ENCODE peak calls at places on chromosomes 13 and 19, in seven cellular contexts. Z is upper lobe of right lung, Q is left ventricle myocardium inferior, V is neural progenitor cell, K is mesothelial cell of epicardium, J is uterus, P is AG04449. E is an unnamed sample.

GRCh38 chr19:14161305-14161704 is 24.9 kb upstream of the ASF1B start:
- DNase-seq in P (no peak), J (no peak), Q (no peak), K (no peak), V (no peak), Z (no peak), E (no peak)

GRCh38 chr19:43774103-43774939 is 6.5 kb downstream of the KCNN4 start:
- DNase-seq in Z (peak), K (peak), J (peak), Q (peak), V (peak), P (no peak), E (peak)

GRCh38 chr19:46648961-46649960 is 11.7 kb downstream of the DACT3 start:
- DNase-seq in J (no peak), V (peak), P (no peak), Q (no peak), Z (no peak), K (no peak), E (no peak)

GRCh38 chr19:7831452-7831851 is 1.4 kb downstream of the EVI5L start:
- DNase-seq in Q (no peak), V (peak), Z (no peak), J (no peak), P (no peak), K (no peak), E (no peak)

GRCh38 chr19:11296264-11296663 is 304 bp downstream of the TSPAN16 start:
- DNase-seq in V (no peak), K (no peak), J (peak), Z (no peak), Q (no peak), P (no peak), E (no peak)

GRCh38 chr13:93169980-93170379 is 56.6 kb upstream of the GPC6 start:
- DNase-seq in P (peak), Q (no peak), J (no peak), V (no peak), K (no peak), Z (no peak), E (no peak)

GRCh38 chr13:46605089-46605488 is 52.1 kb downstream of the LRCH1 start:
- DNase-seq in K (no peak), P (no peak), V (no peak), J (peak), Q (no peak), Z (no peak), E (no peak)

GRCh38 chr19:14089662-14090508 is 666 bp downstream of the SAMD1 start:
- DNase-seq in P (no peak), K (peak), V (peak), Z (peak), Q (peak), J (no peak), E (no peak)

GRCh38 chr19:10748924-10749434 is 31.1 kb downstream of the DNM2 start:
- DNase-seq in Z (peak), K (no peak), P (no peak), Q (peak), V (no peak), J (no peak), E (no peak)

GRCh38 chr13:80131204-80131603 is 209.7 kb downstream of the SPRY2 start:
- DNase-seq in P (no peak), Q (peak), K (no peak), V (peak), Z (peak), J (peak), E (peak)

GRCh38 chr19:5115351-5115750 is 146.4 kb downstream of the KDM4B start:
- DNase-seq in Q (no peak), J (no peak), Z (no peak), P (no peak), K (no peak), V (no peak), E (no peak)

GRCh38 chr13:36193151-36193855 is 21.1 kb downstream of the SOHLH2 start:
- DNase-seq in K (no peak), J (no peak), Z (no peak), P (no peak), V (no peak), Q (no peak), E (peak)

GRCh38 chr13:40094056-40094455 is 438.6 kb downstream of the COG6 start:
- DNase-seq in J (no peak), Q (no peak), P (no peak), Z (no peak), V (no peak), K (no peak), E (no peak)

GRCh38 chr19:15812059-15812722 is 3.3 kb downstream of the OR10H1 start:
- DNase-seq in K (no peak), Q (no peak), V (no peak), P (no peak), J (no peak), Z (no peak), E (no peak)

GRCh38 chr19:2602391-2603181 is 99.9 kb downstream of the GNG7 start:
- DNase-seq in J (peak), Q (peak), K (peak), Z (peak), P (peak), V (peak), E (no peak)
- TF ChIP-seq CTCF in J (peak), Q (peak), K (no peak), Z (no peak), P (peak), V (no peak), E (peak)

GRCh38 chr13:86087241-86087640 is 288.0 kb upstream of the SLITRK6 start:
- DNase-seq in Q (no peak), P (no peak), Z (no peak), V (no peak), K (no peak), J (no peak), E (no peak)

GRCh38 chr13:86080340-86080995 is 281.2 kb upstream of the SLITRK6 start:
- DNase-seq in Z (no peak), K (no peak), V (no peak), J (no peak), Q (no peak), P (no peak), E (no peak)

GRCh38 chr13:86082116-86082515 is 282.9 kb upstream of the SLITRK6 start:
- DNase-seq in V (no peak), J (no peak), P (no peak), Q (no peak), K (no peak), Z (no peak), E (no peak)

GRCh38 chr13:86085890-86086289 is 286.7 kb upstream of the SLITRK6 start:
- DNase-seq in K (no peak), V (no peak), J (no peak), P (no peak), Z (no peak), Q (no peak), E (no peak)
- TF ChIP-seq CTCF in K (no peak), V (peak), J (no peak), P (no peak), Z (no peak), Q (peak), E (no peak)

GRCh38 chr13:50123515-50123861 is 108.2 kb downstream of the KCNRG start:
- DNase-seq in J (no peak), K (no peak), V (no peak), Q (no peak), P (no peak), Z (no peak), E (no peak)
- TF ChIP-seq CTCF in J (no peak), K (no peak), V (no peak), Q (no peak), P (no peak), Z (no peak), E (no peak)

GRCh38 chr13:78404961-78405360 is 198.4 kb downstream of the POU4F1 start:
- DNase-seq in K (no peak), Q (no peak), Z (no peak), J (no peak), P (no peak), V (no peak), E (no peak)
- TF ChIP-seq CTCF in K (no peak), Q (no peak), Z (no peak), J (no peak), P (no peak), V (no peak), E (no peak)

DNA sequence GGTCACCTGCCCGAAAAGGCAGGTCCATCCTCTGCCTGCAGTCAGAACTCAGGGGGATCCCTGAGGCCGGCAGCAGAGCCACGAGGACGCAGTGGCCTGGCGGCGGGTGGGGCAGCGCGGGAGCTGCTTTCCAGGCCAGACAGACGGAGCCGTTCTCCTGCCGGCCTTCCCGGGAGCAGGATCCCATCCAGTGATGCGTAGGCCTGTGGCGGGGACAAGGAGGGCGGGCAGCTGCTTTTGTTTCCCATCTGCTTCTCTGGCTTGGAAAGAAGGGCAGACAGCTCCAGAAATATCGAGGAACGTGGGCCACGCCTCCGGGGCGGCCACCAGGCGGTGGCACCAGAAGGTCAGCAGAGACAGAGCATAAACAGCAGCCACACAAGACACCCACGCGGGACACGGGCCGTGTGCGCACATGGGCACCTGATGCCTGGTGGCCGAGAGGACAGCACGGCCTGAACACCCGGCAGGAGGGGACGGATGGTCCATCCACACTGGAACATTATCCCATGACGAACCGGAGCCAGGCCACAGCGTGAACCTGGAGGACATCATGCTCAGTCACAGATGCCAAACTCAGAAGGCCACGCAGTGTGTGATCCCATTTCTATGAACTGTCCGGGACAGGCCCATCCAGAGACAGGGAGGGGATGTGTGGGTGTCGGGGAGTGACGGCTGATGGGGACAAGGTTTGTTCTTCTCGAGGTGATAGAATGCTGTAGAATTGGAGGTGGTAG is 13.9 kb upstream of the MKNK2 start:
- DNase-seq in V (no peak), P (no peak), K (no peak), Q (peak), J (no peak), Z (no peak), E (no peak)
- TF ChIP-seq CTCF in V (no peak), P (no peak), K (no peak), Q (peak), J (no peak), Z (no peak), E (no peak)

GRCh38 chr19:3520166-3521103 is 14.3 kb downstream of the FZR1 start:
- DNase-seq in V (no peak), Z (peak), J (no peak), Q (no peak), K (no peak), P (no peak), E (no peak)
- TF ChIP-seq CTCF in V (no peak), Z (no peak), J (no peak), Q (no peak), K (no peak), P (no peak), E (no peak)

GRCh38 chr19:54147676-54148075 is 10.1 kb downstream of the CNOT3 start:
- DNase-seq in V (no peak), Z (no peak), K (no peak), P (no peak), J (no peak), Q (peak), E (no peak)

GRCh38 chr19:54152267-54152666 is 7.3 kb downstream of the LENG1 start:
- DNase-seq in V (no peak), P (no peak), Z (no peak), K (no peak), Q (no peak), J (no peak), E (no peak)

GRCh38 chr19:54148158-54148557 is 10.6 kb downstream of the CNOT3 start:
- DNase-seq in K (no peak), Z (no peak), J (no peak), Q (no peak), P (no peak), V (no peak), E (no peak)

GRCh38 chr19:54151362-54152035 is 8.0 kb downstream of the LENG1 start:
- DNase-seq in Q (no peak), Z (no peak), P (no peak), K (no peak), V (no peak), J (no peak), E (no peak)

DNA sequence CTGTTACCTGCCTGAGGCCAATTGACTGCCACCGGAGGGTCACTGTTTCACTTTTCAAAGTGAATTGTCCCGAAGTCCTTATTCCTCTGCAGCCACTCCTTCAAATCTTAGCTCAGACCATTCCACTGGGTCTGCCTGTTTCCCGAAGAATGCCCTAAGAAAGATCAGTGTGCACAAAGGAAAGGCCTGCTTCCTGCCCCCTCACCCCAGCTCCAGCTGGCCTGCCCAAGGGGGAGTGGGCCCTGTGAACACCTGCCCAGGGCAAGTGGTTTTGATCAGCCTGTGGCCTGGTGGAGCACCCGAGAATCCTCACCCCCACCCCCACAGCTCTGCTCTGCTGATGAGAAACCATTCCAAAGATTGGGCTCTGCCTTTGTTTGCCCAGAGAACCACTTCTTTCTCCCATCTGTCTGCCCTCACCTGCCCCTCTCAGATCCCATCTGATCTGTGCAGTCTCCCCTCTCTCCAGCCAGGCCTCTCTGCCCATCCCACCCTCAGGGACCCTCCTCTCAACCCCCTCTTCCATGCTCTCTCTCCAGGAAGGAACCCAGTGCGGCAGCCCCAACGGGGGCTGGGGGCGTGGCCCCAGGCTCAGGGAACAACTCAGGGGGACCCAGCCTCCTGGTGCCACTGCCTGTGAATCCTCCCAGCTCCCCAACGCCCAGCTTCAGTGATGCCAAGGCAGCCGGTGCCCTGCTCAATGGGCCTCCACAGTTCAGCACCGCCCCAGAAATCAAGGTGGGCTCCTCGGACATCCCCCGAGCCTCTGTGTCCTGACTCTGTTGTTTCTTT is 10.3 kb downstream of the LENG1 start:
- DNase-seq in Z (no peak), V (no peak), P (no peak), Q (no peak), J (no peak), K (no peak), E (no peak)
- TF ChIP-seq CTCF in Z (no peak), V (no peak), P (no peak), Q (no peak), J (no peak), K (no peak), E (no peak)

E was measured in retinal pigment epithelial cell.